ENCODE peak calls at places on chromosomes 1 and 21, in five cellular contexts. T, H, I, C and X are unnamed samples.
A peak's percentile ranks its signal among the peaks of the same experiment; 100 is the strongest.

GRCh38 chr1:19388980-19389379 is 76.9 kb downstream of the SLC66A1 start:
- DNase-seq in T (no peak), H (no peak), I (no peak), C (no peak), X (peak; percentile 56)

GRCh38 chr1:211928993-211929637 is 98.6 kb upstream of the LPGAT1 start:
- DNase-seq in T (no peak), H (no peak), I (no peak), C (no peak), X (peak; percentile 50)

GRCh38 chr1:158049867-158050266 is 56.4 kb downstream of the KIRREL1 start:
- DNase-seq in T (no peak), H (no peak), I (no peak), C (no peak), X (no peak)

GRCh38 chr1:180765156-180765555 is 133.3 kb downstream of the XPR1 start:
- DNase-seq in T (no peak), H (no peak), I (no peak), C (no peak), X (no peak)

GRCh38 chr1:100184536-100184935 is 6.5 kb upstream of the LRRC39 start:
- DNase-seq in T (no peak), H (no peak), I (no peak), C (no peak), X (no peak)

GRCh38 chr1:181044449-181044966 is 10.7 kb downstream of the MR1 start:
- DNase-seq in T (peak; percentile 22), H (no peak), I (no peak), C (peak; percentile 12), X (peak; percentile 37)

GRCh38 chr1:31523769-31524168 is 52.5 kb upstream of the TINAGL1 start:
- DNase-seq in T (no peak), H (no peak), I (no peak), C (no peak), X (no peak)

GRCh38 chr1:16249838-16250241 is 12.9 kb upstream of the CPLANE2 start:
- DNase-seq in T (no peak), H (peak; percentile 87), I (no peak), C (no peak), X (peak; percentile 48)

GRCh38 chr1:225426395-225427248 is 1.2 kb downstream of the LBR start:
- DNase-seq in T (no peak), H (peak; percentile 45), I (peak; percentile 25), C (no peak), X (no peak)

GRCh38 chr1:151982300-151983005 is 11.2 kb downstream of the S100A10 start:
- DNase-seq in T (no peak), H (no peak), I (no peak), C (no peak), X (no peak)

GRCh38 chr1:209513226-209513625 is 70.3 kb upstream of the CAMK1G start:
- DNase-seq in T (no peak), H (no peak), I (no peak), C (no peak), X (no peak)

GRCh38 chr1:47713960-47714359 is 276.1 kb downstream of the FOXD2 start:
- DNase-seq in T (no peak), H (no peak), I (no peak), C (no peak), X (no peak)

GRCh38 chr1:119794856-119795255 is 16.4 kb downstream of the REG4 start:
- DNase-seq in T (no peak), H (no peak), I (no peak), C (no peak), X (no peak)

GRCh38 chr1:56958526-56958925 is 7.3 kb downstream of the C8B start:
- DNase-seq in T (no peak), H (no peak), I (no peak), C (no peak), X (no peak)

GRCh38 chr1:172897738-172898137 is 153.0 kb downstream of the TNFSF18 start:
- DNase-seq in T (no peak), H (no peak), I (no peak), C (no peak), X (no peak)

GRCh38 chr1:88330201-88330600 is 353.9 kb upstream of the PKN2 start:
- DNase-seq in T (no peak), H (no peak), I (no peak), C (no peak), X (no peak)

GRCh38 chr1:229557913-229558414 is 543 bp downstream of the ABCB10 start:
- DNase-seq in T (peak; percentile 6), H (no peak), I (peak; percentile 38), C (peak; percentile 16), X (no peak)

GRCh38 chr1:87916965-87917364 is 588.3 kb downstream of the LMO4 start:
- DNase-seq in T (no peak), H (no peak), I (no peak), C (no peak), X (no peak)

GRCh38 chr1:177998696-177999631 is 29.1 kb upstream of the SEC16B start:
- DNase-seq in T (no peak), H (no peak), I (no peak), C (no peak), X (no peak)

GRCh38 chr1:119935373-119935772 is 39.1 kb upstream of the ADAM30 start:
- DNase-seq in T (no peak), H (no peak), I (no peak), C (no peak), X (no peak)

GRCh38 chr1:40532062-40532389 is 589 bp downstream of the ZNF684 start:
- DNase-seq in T (no peak), H (no peak), I (no peak), C (no peak), X (no peak)

DNA sequence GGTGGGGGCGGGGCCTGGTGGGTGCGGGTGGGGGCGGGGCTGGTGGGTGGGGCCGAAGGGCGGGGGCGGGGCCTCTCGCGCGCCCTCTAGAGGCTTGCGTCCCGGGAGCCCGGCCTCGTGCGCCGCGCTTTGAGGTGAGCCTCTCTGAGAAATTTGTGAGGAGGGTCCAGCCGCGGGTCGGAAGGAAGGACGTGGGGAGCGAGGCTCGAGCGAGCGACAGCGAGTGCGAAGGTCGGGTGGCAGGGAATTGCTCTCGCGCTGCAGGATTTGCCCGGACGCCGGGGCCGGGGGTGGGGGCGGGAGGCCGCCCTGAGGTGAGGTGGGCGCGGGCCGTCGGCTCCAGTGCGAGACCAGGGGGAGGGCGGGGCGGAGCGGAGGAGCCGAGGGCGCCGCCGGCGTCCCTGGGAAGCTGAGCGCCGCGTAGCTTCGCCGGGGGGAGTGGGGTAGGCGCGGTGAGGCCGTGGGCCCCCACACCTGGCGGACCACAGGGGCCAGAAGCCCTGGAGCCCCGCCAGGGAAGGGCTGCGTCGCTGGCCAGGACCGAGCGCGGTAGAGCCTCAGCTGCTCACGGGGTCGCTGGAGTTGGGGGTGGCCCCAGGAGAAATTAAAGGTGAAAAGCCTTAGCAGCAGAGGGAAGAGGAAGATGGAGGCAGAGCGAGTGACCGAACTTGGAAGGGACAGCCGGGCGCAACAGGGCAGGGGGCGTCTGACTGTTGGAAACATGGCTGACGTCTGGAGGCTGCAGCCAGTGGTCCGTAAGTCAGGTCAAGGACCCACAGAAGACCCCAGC is 754 bp upstream of the LSS start:
- DNase-seq in T (no peak), H (peak; percentile 43), I (no peak), C (no peak), X (no peak)
- H3K27ac ChIP-seq in T (peak overlapping the region; percentile 35), H (peak overlapping the region; percentile 59), I (peak overlapping the region; percentile 82), C (peak overlapping the region; percentile 75), X (peak overlapping the region; percentile 91)

GRCh38 chr1:109759513-109760334 is 4.0 kb downstream of the EPS8L3 start:
- DNase-seq in T (no peak), H (no peak), I (no peak), C (no peak), X (peak; percentile 15)
- H3K27ac ChIP-seq in T (no peak overlapping the region), H (no peak overlapping the region), I (no peak overlapping the region), C (no peak overlapping the region), X (no peak overlapping the region)

DNA sequence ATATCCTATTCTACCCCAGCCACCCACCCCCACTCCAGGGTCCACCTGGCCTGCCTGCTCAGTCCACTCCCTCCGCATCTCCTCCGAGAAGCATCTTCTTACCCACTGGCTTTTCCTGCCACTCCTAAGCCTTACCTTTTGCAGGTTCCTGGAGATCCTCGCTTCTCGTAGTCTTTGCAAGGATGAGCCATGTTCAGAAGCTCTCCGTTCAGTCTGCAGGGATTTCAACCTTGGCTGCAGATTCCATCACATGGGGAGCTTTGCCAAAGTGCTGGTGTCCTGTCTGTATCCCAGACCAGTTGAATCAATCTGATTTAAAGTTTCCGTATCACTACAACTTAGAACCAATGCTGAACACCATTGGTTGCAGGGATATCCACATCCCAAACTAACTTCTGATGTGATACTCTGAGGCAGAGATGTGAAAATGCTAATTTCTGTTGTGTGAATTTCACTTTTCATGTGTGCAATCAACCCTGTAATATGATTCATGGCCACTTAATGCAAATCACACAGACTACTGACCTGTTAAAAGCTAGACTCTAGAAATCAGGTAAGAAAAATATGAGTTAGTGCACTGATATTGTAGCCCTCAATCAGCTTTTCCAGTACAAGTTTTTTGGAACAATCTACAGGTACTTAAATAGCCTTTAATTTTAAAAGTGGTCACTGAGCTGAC is 61.9 kb downstream of the CAPN2 start:
- DNase-seq in T (no peak), H (no peak), I (no peak), C (no peak), X (no peak)
- H3K27ac ChIP-seq in T (no peak overlapping the region), H (no peak overlapping the region), I (no peak overlapping the region), C (peak overlapping the region; percentile 18), X (peak overlapping the region; percentile 15)

GRCh38 chr1:235129774-235130570 is 1.3 kb upstream of the TOMM20 start:
- DNase-seq in T (no peak), H (no peak), I (no peak), C (no peak), X (no peak)
- H3K27ac ChIP-seq in T (peak overlapping the region; percentile 92), H (no peak overlapping the region), I (no peak overlapping the region), C (no peak overlapping the region), X (peak overlapping the region; percentile 20)

GRCh38 chr1:3857791-3858129 is 484 bp downstream of the DFFB start:
- DNase-seq in T (no peak), H (no peak), I (no peak), C (no peak), X (no peak)
- H3K27ac ChIP-seq in T (peak overlapping the region; percentile 75), H (peak overlapping the region; percentile 73), I (peak overlapping the region; percentile 65), C (peak overlapping the region; percentile 57), X (peak overlapping the region; percentile 69)

GRCh38 chr1:227749916-227750710 is 14.9 kb downstream of the SNAP47 start:
- DNase-seq in T (no peak), H (no peak), I (no peak), C (no peak), X (no peak)
- H3K27ac ChIP-seq in T (no peak overlapping the region), H (peak overlapping the region; percentile 95), I (no peak overlapping the region), C (peak overlapping the region; percentile 74), X (no peak overlapping the region)

DNA sequence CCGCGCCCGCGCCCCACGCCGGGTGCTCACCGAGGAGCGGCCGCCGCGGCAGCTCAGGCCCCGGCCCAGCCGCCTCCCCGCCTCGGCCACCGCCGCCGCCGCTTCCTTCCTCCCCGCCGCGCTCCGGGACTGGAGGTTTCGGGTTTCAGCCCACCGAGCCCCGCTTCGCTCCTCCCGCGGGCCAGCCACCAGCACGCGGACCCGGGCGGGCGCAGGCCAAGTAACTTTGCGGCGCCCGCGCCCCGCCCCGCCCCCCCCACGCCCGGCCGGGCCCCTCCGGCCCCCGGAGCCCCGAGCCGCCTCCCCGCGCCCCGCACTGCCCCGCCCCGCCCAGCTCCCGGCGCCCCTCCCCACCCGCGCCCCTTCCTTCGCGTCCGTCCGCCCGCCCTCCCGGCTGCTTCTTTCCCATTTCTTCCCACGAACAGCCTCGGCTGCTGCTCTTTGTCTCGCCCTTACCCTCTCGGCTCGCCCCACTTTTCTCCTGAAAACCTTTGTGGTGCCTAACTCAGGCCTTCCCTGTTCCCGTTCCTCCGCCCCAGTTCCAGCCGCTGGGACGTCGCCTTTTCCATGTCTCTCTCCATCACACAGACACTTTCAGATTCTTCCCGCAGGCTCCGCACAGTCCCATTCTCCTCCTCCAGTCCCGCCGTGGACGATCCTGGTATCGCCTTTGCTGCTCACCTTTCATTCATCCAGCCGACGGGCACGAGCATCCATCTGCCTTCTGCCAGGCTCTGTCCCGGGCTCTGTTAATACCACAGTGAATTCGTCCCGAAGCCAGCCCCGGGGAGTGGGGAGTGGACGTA is at the start of gene GPR161:
- DNase-seq in T (no peak), H (peak; percentile 73), I (peak; percentile 5), C (no peak), X (no peak)
- H3K27ac ChIP-seq in T (no peak within 1 kb of the TSS), H (peak within 1 kb of the TSS; percentile 96), I (peak within 1 kb of the TSS; percentile 77), C (no peak within 1 kb of the TSS), X (peak within 1 kb of the TSS; percentile 62)

GRCh38 chr1:44354268-44354839 is 703 bp downstream of the ERI3 start:
- DNase-seq in T (no peak), H (no peak), I (no peak), C (no peak), X (no peak)
- H3K27ac ChIP-seq in T (peak overlapping the region; percentile 60), H (peak overlapping the region; percentile 41), I (no peak overlapping the region), C (peak overlapping the region; percentile 71), X (peak overlapping the region; percentile 85)